ENCODE peak calls at places on chromosome 4, in ten cellular contexts. One of them, this sample, is unnamed. For H3K4me1, the result is how much of the 10 kb centered on the place peaks cover.

GRCh38 chr4:168077726-168078239 is 14.6 kb upstream of the ANXA10 start:
- DNase-seq in stomach: no peak
- DNase-seq in sigmoid colon: no peak
- DNase-seq in SK-N-SH: no peak
- DNase-seq in GM12878: no peak
- DNase-seq in upper lobe of left lung: no peak
- DNase-seq in A549: no peak
- DNase-seq in transverse colon: no peak
- DNase-seq in K562: no peak
- DNase-seq in tibial nerve: no peak
- DNase-seq in this sample: no peak

GRCh38 chr4:184588893-184589292 is 60.4 kb downstream of the CASP3 start:
- DNase-seq in stomach: no peak
- DNase-seq in sigmoid colon: no peak
- DNase-seq in SK-N-SH: no peak
- DNase-seq in GM12878: no peak
- DNase-seq in upper lobe of left lung: no peak
- DNase-seq in A549: no peak
- DNase-seq in transverse colon: no peak
- DNase-seq in K562: no peak
- DNase-seq in tibial nerve: no peak
- DNase-seq in this sample: no peak

GRCh38 chr4:77235289-77235854 is 78.4 kb downstream of the CCNG2 start:
- DNase-seq in stomach: no peak
- DNase-seq in sigmoid colon: no peak
- DNase-seq in SK-N-SH: no peak
- DNase-seq in GM12878: no peak
- DNase-seq in upper lobe of left lung: no peak
- DNase-seq in A549: no peak
- DNase-seq in transverse colon: no peak
- DNase-seq in K562: no peak
- DNase-seq in tibial nerve: no peak
- DNase-seq in this sample: no peak

GRCh38 chr4:113982181-113982580 is 2.7 kb upstream of the ARSJ start:
- DNase-seq in stomach: no peak
- DNase-seq in sigmoid colon: no peak
- DNase-seq in SK-N-SH: no peak
- DNase-seq in GM12878: no peak
- DNase-seq in upper lobe of left lung: no peak
- DNase-seq in A549: no peak
- DNase-seq in transverse colon: no peak
- DNase-seq in K562: no peak
- DNase-seq in tibial nerve: no peak
- DNase-seq in this sample: no peak

GRCh38 chr4:47122592-47123291 is 91.4 kb downstream of the GABRB1 start:
- DNase-seq in stomach: peak
- DNase-seq in sigmoid colon: no peak
- DNase-seq in SK-N-SH: peak
- DNase-seq in GM12878: peak
- DNase-seq in upper lobe of left lung: no peak
- DNase-seq in A549: peak
- DNase-seq in transverse colon: peak
- DNase-seq in K562: peak
- DNase-seq in tibial nerve: peak
- DNase-seq in this sample: no peak

GRCh38 chr4:138903185-138903584 is 112.4 kb upstream of the NOCT start:
- DNase-seq in stomach: no peak
- DNase-seq in sigmoid colon: no peak
- DNase-seq in SK-N-SH: no peak
- DNase-seq in GM12878: no peak
- DNase-seq in upper lobe of left lung: no peak
- DNase-seq in A549: no peak
- DNase-seq in transverse colon: no peak
- DNase-seq in K562: no peak
- DNase-seq in tibial nerve: no peak
- DNase-seq in this sample: no peak

GRCh38 chr4:15568814-15569213 is 86.3 kb downstream of the FBXL5 start:
- DNase-seq in stomach: no peak
- DNase-seq in sigmoid colon: no peak
- DNase-seq in SK-N-SH: no peak
- DNase-seq in GM12878: no peak
- DNase-seq in upper lobe of left lung: no peak
- DNase-seq in A549: no peak
- DNase-seq in transverse colon: no peak
- DNase-seq in K562: no peak
- DNase-seq in tibial nerve: no peak
- DNase-seq in this sample: no peak

GRCh38 chr4:8739820-8740665 is 131.6 kb downstream of the HMX1 start:
- DNase-seq in stomach: peak
- DNase-seq in sigmoid colon: peak
- DNase-seq in SK-N-SH: peak
- DNase-seq in GM12878: no peak
- DNase-seq in upper lobe of left lung: peak
- DNase-seq in A549: no peak
- DNase-seq in transverse colon: no peak
- DNase-seq in K562: no peak
- DNase-seq in tibial nerve: no peak
- DNase-seq in this sample: no peak

GRCh38 chr4:142901166-142901662 is 55.1 kb upstream of the INPP4B start:
- DNase-seq in stomach: no peak
- DNase-seq in sigmoid colon: no peak
- DNase-seq in SK-N-SH: no peak
- DNase-seq in GM12878: no peak
- DNase-seq in upper lobe of left lung: no peak
- DNase-seq in A549: no peak
- DNase-seq in transverse colon: no peak
- DNase-seq in K562: no peak
- DNase-seq in tibial nerve: no peak
- DNase-seq in this sample: no peak

GRCh38 chr4:180280076-180280475 is 1963.1 kb upstream of the TENM3 start:
- DNase-seq in stomach: no peak
- DNase-seq in sigmoid colon: no peak
- DNase-seq in SK-N-SH: no peak
- DNase-seq in GM12878: peak
- DNase-seq in upper lobe of left lung: no peak
- DNase-seq in A549: no peak
- DNase-seq in transverse colon: no peak
- DNase-seq in K562: no peak
- DNase-seq in tibial nerve: no peak
- DNase-seq in this sample: no peak

GRCh38 chr4:111064342-111064993 is 441.6 kb upstream of the PITX2 start:
- DNase-seq in stomach: no peak
- DNase-seq in sigmoid colon: no peak
- DNase-seq in SK-N-SH: no peak
- DNase-seq in GM12878: peak
- DNase-seq in upper lobe of left lung: no peak
- DNase-seq in A549: peak
- DNase-seq in transverse colon: no peak
- DNase-seq in K562: no peak
- DNase-seq in tibial nerve: no peak
- DNase-seq in this sample: no peak

GRCh38 chr4:142080960-142081359 is 444.6 kb downstream of the IL15 start:
- DNase-seq in stomach: no peak
- DNase-seq in sigmoid colon: no peak
- DNase-seq in SK-N-SH: no peak
- DNase-seq in GM12878: no peak
- DNase-seq in upper lobe of left lung: no peak
- DNase-seq in A549: no peak
- DNase-seq in transverse colon: no peak
- DNase-seq in K562: no peak
- DNase-seq in tibial nerve: no peak
- DNase-seq in this sample: no peak

GRCh38 chr4:101291198-101291597 is 56.1 kb downstream of the PPP3CA start:
- DNase-seq in stomach: no peak
- DNase-seq in sigmoid colon: no peak
- DNase-seq in SK-N-SH: no peak
- DNase-seq in GM12878: no peak
- DNase-seq in upper lobe of left lung: no peak
- DNase-seq in A549: no peak
- DNase-seq in transverse colon: no peak
- DNase-seq in K562: no peak
- DNase-seq in tibial nerve: no peak
- DNase-seq in this sample: no peak

GRCh38 chr4:181569553-181569952 is 673.6 kb upstream of the TENM3 start:
- DNase-seq in stomach: no peak
- DNase-seq in sigmoid colon: no peak
- DNase-seq in SK-N-SH: peak
- DNase-seq in GM12878: no peak
- DNase-seq in upper lobe of left lung: no peak
- DNase-seq in A549: peak
- DNase-seq in transverse colon: no peak
- DNase-seq in K562: no peak
- DNase-seq in tibial nerve: no peak
- DNase-seq in this sample: no peak

GRCh38 chr4:152860057-152860456 is 76.1 kb upstream of the FHDC1 start:
- DNase-seq in stomach: no peak
- DNase-seq in sigmoid colon: no peak
- DNase-seq in SK-N-SH: no peak
- DNase-seq in GM12878: no peak
- DNase-seq in upper lobe of left lung: no peak
- DNase-seq in A549: no peak
- DNase-seq in transverse colon: no peak
- DNase-seq in K562: no peak
- DNase-seq in tibial nerve: no peak
- DNase-seq in this sample: no peak
- TF ChIP-seq EP300 in stomach: no peak
- TF ChIP-seq EP300 in sigmoid colon: no peak
- TF ChIP-seq EP300 in SK-N-SH: no peak
- TF ChIP-seq EP300 in GM12878: no peak
- TF ChIP-seq EP300 in upper lobe of left lung: no peak
- TF ChIP-seq EP300 in A549: no peak
- TF ChIP-seq EP300 in transverse colon: no peak
- TF ChIP-seq EP300 in K562: no peak
- TF ChIP-seq EP300 in tibial nerve: no peak
- TF ChIP-seq EP300 in this sample: no peak

DNA sequence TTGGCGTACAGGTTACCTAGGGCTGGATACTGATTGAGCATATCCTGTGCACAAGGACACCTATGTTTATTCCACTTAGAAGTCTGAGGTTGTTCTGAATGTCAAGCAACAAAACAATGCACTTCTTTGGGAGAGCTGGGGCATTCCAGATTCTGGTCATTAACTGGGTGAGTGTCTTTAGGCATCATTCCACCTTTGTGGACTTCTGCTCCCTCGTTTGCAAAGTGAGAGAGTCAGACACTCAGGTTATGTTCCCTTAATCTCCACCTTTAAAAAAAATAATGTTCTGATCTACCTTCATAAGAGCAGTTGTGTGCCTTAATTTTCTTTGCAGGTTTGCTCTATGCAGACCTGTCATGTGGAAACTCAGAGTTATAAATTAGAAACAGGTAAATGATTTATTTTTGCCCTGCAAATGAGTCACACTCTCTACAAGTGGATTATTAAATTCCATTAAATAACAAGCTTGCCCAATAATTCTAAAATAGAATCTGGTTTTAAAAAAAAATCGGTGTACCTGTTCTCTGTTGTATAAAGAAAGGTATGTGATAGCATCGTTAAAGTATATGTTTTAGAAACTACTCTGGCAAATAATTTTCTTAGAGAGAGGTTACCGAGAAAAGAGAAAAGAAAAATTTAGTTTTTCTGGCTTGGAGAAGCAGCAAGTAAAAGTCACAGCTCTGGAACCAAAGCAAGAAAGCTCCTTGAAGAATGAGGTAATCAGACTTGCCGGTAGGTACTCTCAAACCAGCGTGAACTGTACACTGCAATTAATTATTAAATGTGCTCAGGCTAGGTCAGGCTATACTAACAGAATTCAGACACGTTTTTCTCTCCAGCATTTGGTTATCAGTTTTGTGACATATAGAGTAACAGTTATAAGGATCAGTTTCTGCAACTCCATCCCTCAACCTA is 93.2 kb downstream of the SORBS2 start:
- DNase-seq in stomach: no peak
- DNase-seq in sigmoid colon: no peak
- DNase-seq in SK-N-SH: no peak
- DNase-seq in GM12878: no peak
- DNase-seq in upper lobe of left lung: no peak
- DNase-seq in A549: no peak
- DNase-seq in transverse colon: no peak
- DNase-seq in K562: no peak
- DNase-seq in tibial nerve: no peak
- DNase-seq in this sample: no peak
- TF ChIP-seq CTCF in stomach: peak
- TF ChIP-seq CTCF in sigmoid colon: no peak
- TF ChIP-seq CTCF in SK-N-SH: no peak
- TF ChIP-seq CTCF in GM12878: no peak
- TF ChIP-seq CTCF in upper lobe of left lung: no peak
- TF ChIP-seq CTCF in A549: no peak
- TF ChIP-seq CTCF in transverse colon: peak
- TF ChIP-seq CTCF in K562: no peak
- TF ChIP-seq CTCF in tibial nerve: no peak
- TF ChIP-seq CTCF in this sample: no peak

DNA sequence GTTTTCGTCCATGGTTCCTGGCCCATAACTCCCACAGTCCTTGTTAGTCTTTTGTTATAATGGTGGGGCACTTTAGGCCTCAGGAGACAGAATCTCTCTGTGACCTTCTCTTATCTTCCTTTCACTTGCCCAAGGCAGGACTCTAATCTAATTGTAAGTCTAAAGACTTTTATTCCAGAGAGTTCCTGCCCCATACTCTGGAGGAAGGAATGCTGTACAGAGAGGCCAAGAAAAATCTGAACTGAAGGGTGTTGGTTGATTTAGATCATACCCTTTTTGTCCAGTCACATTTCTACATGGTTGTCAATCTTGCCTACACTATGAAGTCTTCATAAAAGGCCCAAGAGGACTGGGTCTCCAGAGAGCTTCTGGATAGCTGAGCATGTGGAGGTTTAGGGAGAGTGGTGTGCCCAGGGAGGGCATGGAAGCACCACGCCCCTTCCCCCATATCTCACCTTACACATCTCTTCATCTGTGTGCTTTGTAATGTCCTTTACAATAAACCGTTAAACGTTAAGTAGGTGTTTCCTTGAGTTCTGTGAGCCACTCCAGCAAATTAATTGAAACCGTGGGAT is 84.5 kb downstream of the AFF1 start:
- DNase-seq in stomach: no peak
- DNase-seq in sigmoid colon: no peak
- DNase-seq in SK-N-SH: no peak
- DNase-seq in GM12878: no peak
- DNase-seq in upper lobe of left lung: no peak
- DNase-seq in A549: no peak
- DNase-seq in transverse colon: no peak
- DNase-seq in K562: no peak
- DNase-seq in tibial nerve: no peak
- DNase-seq in this sample: no peak
- H3K4me1 ChIP-seq in stomach: half or more
- H3K4me1 ChIP-seq in sigmoid colon: half or more
- H3K4me1 ChIP-seq in SK-N-SH: under half
- H3K4me1 ChIP-seq in GM12878: under half
- H3K4me1 ChIP-seq in upper lobe of left lung: half or more
- H3K4me1 ChIP-seq in A549: half or more
- H3K4me1 ChIP-seq in transverse colon: half or more
- H3K4me1 ChIP-seq in K562: under half
- H3K4me1 ChIP-seq in tibial nerve: under half
- H3K4me1 ChIP-seq in this sample: under half

DNA sequence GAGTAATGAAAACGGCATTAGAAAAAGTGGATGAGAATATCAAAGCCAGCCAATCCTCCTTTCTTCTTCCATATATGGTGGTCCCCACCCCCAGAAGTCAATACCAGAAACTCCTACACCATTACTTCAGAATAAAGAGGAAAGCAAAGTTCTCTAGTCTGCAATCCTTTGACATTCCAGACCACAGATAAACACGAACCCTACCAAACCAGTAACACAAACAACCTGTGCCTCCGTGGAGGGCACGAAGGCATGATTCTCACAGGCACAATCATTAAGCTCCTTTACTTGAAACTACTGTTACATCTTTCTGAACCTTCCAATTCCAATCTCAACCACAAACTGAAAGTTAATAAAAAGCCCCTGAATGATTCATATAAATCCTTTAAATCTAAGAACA is 16.3 kb downstream of the MAML3 start:
- DNase-seq in stomach: no peak
- DNase-seq in sigmoid colon: no peak
- DNase-seq in SK-N-SH: no peak
- DNase-seq in GM12878: no peak
- DNase-seq in upper lobe of left lung: no peak
- DNase-seq in A549: no peak
- DNase-seq in transverse colon: no peak
- DNase-seq in K562: no peak
- DNase-seq in tibial nerve: no peak
- DNase-seq in this sample: no peak
- TF ChIP-seq EP300 in stomach: no peak
- TF ChIP-seq EP300 in sigmoid colon: no peak
- TF ChIP-seq EP300 in SK-N-SH: no peak
- TF ChIP-seq EP300 in GM12878: no peak
- TF ChIP-seq EP300 in upper lobe of left lung: no peak
- TF ChIP-seq EP300 in A549: no peak
- TF ChIP-seq EP300 in transverse colon: no peak
- TF ChIP-seq EP300 in K562: no peak
- TF ChIP-seq EP300 in tibial nerve: no peak
- TF ChIP-seq EP300 in this sample: no peak

This sample was measured in ovary.